ENCODE peak calls at places on chromosome 6, in nine cellular contexts. One of them, this sample, is unnamed.

GRCh38 chr6:69331886-69332285 is 464.9 kb downstream of the LMBRD1 start:
- DNase-seq in psoas muscle: no peak
- DNase-seq in fibroblast of mammary gland: no peak
- DNase-seq in neuronal stem cell: no peak
- DNase-seq in fibroblast of the aortic adventitia: no peak
- DNase-seq in brain microvascular endothelial cell: no peak
- DNase-seq in sigmoid colon: no peak
- DNase-seq in transverse colon: no peak
- DNase-seq in fibroblast of lung: no peak
- DNase-seq in this sample: no peak

GRCh38 chr6:13049666-13050254 is 278.6 kb downstream of the TBC1D7 start:
- DNase-seq in fibroblast of mammary gland: no peak
- DNase-seq in transverse colon: no peak
- DNase-seq in psoas muscle: no peak
- DNase-seq in fibroblast of the aortic adventitia: no peak
- DNase-seq in neuronal stem cell: no peak
- DNase-seq in fibroblast of lung: no peak
- DNase-seq in brain microvascular endothelial cell: no peak
- DNase-seq in sigmoid colon: no peak
- DNase-seq in this sample: no peak

GRCh38 chr6:46134216-46134615 is 4.4 kb downstream of the ENPP4 start:
- DNase-seq in neuronal stem cell: peak; percentile 15
- DNase-seq in fibroblast of the aortic adventitia: no peak
- DNase-seq in transverse colon: no peak
- DNase-seq in fibroblast of mammary gland: no peak
- DNase-seq in brain microvascular endothelial cell: no peak
- DNase-seq in psoas muscle: no peak
- DNase-seq in fibroblast of lung: no peak
- DNase-seq in sigmoid colon: no peak
- DNase-seq in this sample: no peak

GRCh38 chr6:140537211-140537610 is 1162.8 kb upstream of the CITED2 start:
- DNase-seq in transverse colon: no peak
- DNase-seq in neuronal stem cell: no peak
- DNase-seq in sigmoid colon: no peak
- DNase-seq in psoas muscle: no peak
- DNase-seq in brain microvascular endothelial cell: no peak
- DNase-seq in fibroblast of lung: peak; percentile 73
- DNase-seq in fibroblast of mammary gland: peak; percentile 25
- DNase-seq in fibroblast of the aortic adventitia: peak; percentile 18
- DNase-seq in this sample: no peak

GRCh38 chr6:84172574-84172973 is 54.9 kb downstream of the CEP162 start:
- DNase-seq in transverse colon: no peak
- DNase-seq in fibroblast of mammary gland: no peak
- DNase-seq in neuronal stem cell: no peak
- DNase-seq in psoas muscle: no peak
- DNase-seq in brain microvascular endothelial cell: no peak
- DNase-seq in fibroblast of lung: no peak
- DNase-seq in fibroblast of the aortic adventitia: no peak
- DNase-seq in sigmoid colon: no peak
- DNase-seq in this sample: no peak

GRCh38 chr6:81772741-81773140 is 20.3 kb upstream of the TENT5A start:
- DNase-seq in sigmoid colon: no peak
- DNase-seq in fibroblast of mammary gland: peak; percentile 66
- DNase-seq in psoas muscle: no peak
- DNase-seq in brain microvascular endothelial cell: peak; percentile 52
- DNase-seq in fibroblast of the aortic adventitia: no peak
- DNase-seq in transverse colon: no peak
- DNase-seq in neuronal stem cell: no peak
- DNase-seq in fibroblast of lung: peak; percentile 70
- DNase-seq in this sample: no peak

GRCh38 chr6:53192590-53193232 is 44.1 kb upstream of the GCM1 start:
- DNase-seq in psoas muscle: no peak
- DNase-seq in transverse colon: no peak
- DNase-seq in neuronal stem cell: peak; percentile 5
- DNase-seq in fibroblast of mammary gland: no peak
- DNase-seq in fibroblast of lung: peak; percentile 23
- DNase-seq in brain microvascular endothelial cell: no peak
- DNase-seq in fibroblast of the aortic adventitia: no peak
- DNase-seq in sigmoid colon: no peak
- DNase-seq in this sample: no peak

GRCh38 chr6:100346828-100347227 is 117.9 kb downstream of the SIM1 start:
- DNase-seq in fibroblast of mammary gland: peak; percentile 66
- DNase-seq in neuronal stem cell: no peak
- DNase-seq in brain microvascular endothelial cell: no peak
- DNase-seq in fibroblast of the aortic adventitia: peak; percentile 78
- DNase-seq in sigmoid colon: no peak
- DNase-seq in fibroblast of lung: peak; percentile 89
- DNase-seq in transverse colon: no peak
- DNase-seq in psoas muscle: no peak
- DNase-seq in this sample: peak; percentile 76

GRCh38 chr6:91149246-91149645 is 562.4 kb upstream of the MAP3K7 start:
- DNase-seq in brain microvascular endothelial cell: no peak
- DNase-seq in neuronal stem cell: no peak
- DNase-seq in psoas muscle: no peak
- DNase-seq in fibroblast of the aortic adventitia: no peak
- DNase-seq in transverse colon: no peak
- DNase-seq in sigmoid colon: no peak
- DNase-seq in fibroblast of mammary gland: no peak
- DNase-seq in fibroblast of lung: peak; percentile 42
- DNase-seq in this sample: no peak

GRCh38 chr6:13303668-13304017 is 24.7 kb downstream of the TBC1D7 start:
- DNase-seq in fibroblast of mammary gland: peak; percentile 67
- DNase-seq in psoas muscle: peak; percentile 89
- DNase-seq in brain microvascular endothelial cell: peak; percentile 79
- DNase-seq in transverse colon: peak; percentile 87
- DNase-seq in fibroblast of the aortic adventitia: peak; percentile 80
- DNase-seq in fibroblast of lung: peak; percentile 72
- DNase-seq in sigmoid colon: peak; percentile 87
- DNase-seq in neuronal stem cell: no peak
- DNase-seq in this sample: no peak

GRCh38 chr6:27514906-27515495 is 42.1 kb upstream of the ZNF184 start:
- DNase-seq in brain microvascular endothelial cell: no peak
- DNase-seq in fibroblast of lung: no peak
- DNase-seq in psoas muscle: no peak
- DNase-seq in sigmoid colon: no peak
- DNase-seq in fibroblast of the aortic adventitia: no peak
- DNase-seq in fibroblast of mammary gland: no peak
- DNase-seq in transverse colon: no peak
- DNase-seq in neuronal stem cell: no peak
- DNase-seq in this sample: no peak
- H3K4me3 ChIP-seq in brain microvascular endothelial cell: no peak overlapping the region
- H3K4me3 ChIP-seq in fibroblast of lung: peak overlapping the region; percentile 52
- H3K4me3 ChIP-seq in psoas muscle: peak overlapping the region; percentile 17
- H3K4me3 ChIP-seq in sigmoid colon: no peak overlapping the region
- H3K4me3 ChIP-seq in fibroblast of the aortic adventitia: peak overlapping the region; percentile 35
- H3K4me3 ChIP-seq in fibroblast of mammary gland: no peak overlapping the region
- H3K4me3 ChIP-seq in transverse colon: no peak overlapping the region
- H3K4me3 ChIP-seq in neuronal stem cell: no peak overlapping the region
- H3K4me3 ChIP-seq in this sample: no peak overlapping the region

DNA sequence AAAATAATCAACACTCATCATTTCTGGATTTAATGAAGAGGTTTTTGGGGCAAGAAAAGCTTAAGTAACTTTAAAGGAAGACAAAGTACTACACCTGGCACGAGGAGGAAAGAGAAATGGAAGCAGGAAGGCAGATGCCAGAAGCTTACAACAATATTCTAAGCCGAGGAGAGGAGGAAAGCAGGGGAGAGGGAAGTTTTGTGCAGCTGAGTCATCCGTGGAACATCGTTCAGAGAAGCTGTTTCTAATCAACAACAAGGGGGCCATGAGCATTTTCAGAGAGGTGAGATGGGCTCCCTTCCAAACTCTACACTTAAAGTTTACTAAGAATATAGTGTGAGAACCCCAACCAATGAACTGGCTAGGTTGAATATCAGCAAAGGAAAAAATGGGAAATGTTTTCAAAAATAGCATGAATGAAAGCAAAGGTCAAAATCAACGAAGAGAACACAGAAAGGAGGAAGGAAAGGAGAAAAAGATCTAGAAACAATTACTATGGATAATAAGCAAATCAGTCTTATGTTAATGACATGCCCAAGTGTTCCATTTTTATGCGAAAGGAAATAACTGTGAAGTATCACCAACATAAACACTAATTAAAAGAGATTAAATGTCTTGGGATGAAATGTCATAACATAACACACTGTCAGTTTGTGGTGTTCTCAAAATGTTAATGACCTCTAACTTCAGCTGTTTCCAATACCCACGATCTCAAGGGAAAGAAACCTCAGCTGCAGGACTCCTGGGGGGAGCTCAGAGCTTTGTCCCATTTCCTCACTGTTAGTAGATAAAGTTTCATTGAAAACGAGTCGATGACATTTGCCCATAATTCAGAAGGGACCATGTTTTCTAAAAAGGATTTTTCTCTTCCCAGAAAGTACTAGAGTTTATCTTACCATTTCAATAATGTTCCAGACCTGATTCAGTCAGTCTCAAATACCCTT is 203.4 kb upstream of the STXBP5 start:
- DNase-seq in transverse colon: no peak
- DNase-seq in fibroblast of the aortic adventitia: peak; percentile 80
- DNase-seq in psoas muscle: no peak
- DNase-seq in neuronal stem cell: no peak
- DNase-seq in sigmoid colon: no peak
- DNase-seq in brain microvascular endothelial cell: peak; percentile 72
- DNase-seq in fibroblast of mammary gland: peak; percentile 92
- DNase-seq in fibroblast of lung: peak; percentile 78
- DNase-seq in this sample: no peak
- H3K4me3 ChIP-seq in transverse colon: no peak overlapping the region
- H3K4me3 ChIP-seq in fibroblast of the aortic adventitia: no peak overlapping the region
- H3K4me3 ChIP-seq in psoas muscle: no peak overlapping the region
- H3K4me3 ChIP-seq in neuronal stem cell: no peak overlapping the region
- H3K4me3 ChIP-seq in sigmoid colon: no peak overlapping the region
- H3K4me3 ChIP-seq in brain microvascular endothelial cell: no peak overlapping the region
- H3K4me3 ChIP-seq in fibroblast of mammary gland: no peak overlapping the region
- H3K4me3 ChIP-seq in fibroblast of lung: no peak overlapping the region
- H3K4me3 ChIP-seq in this sample: no peak overlapping the region

GRCh38 chr6:157982297-157982579 is 575 bp downstream of the SYNJ2 start:
- DNase-seq in neuronal stem cell: peak; percentile 21
- DNase-seq in sigmoid colon: peak; percentile 73
- DNase-seq in brain microvascular endothelial cell: no peak
- DNase-seq in transverse colon: peak; percentile 68
- DNase-seq in fibroblast of mammary gland: peak; percentile 19
- DNase-seq in psoas muscle: no peak
- DNase-seq in fibroblast of lung: peak; percentile 45
- DNase-seq in fibroblast of the aortic adventitia: peak; percentile 30
- DNase-seq in this sample: no peak

GRCh38 chr6:157983439-157984119 is 1.9 kb downstream of the SYNJ2 start:
- DNase-seq in fibroblast of mammary gland: peak; percentile 35
- DNase-seq in sigmoid colon: peak; percentile 39
- DNase-seq in psoas muscle: no peak
- DNase-seq in brain microvascular endothelial cell: no peak
- DNase-seq in fibroblast of lung: peak; percentile 73
- DNase-seq in transverse colon: no peak
- DNase-seq in fibroblast of the aortic adventitia: peak; percentile 50
- DNase-seq in neuronal stem cell: no peak
- DNase-seq in this sample: no peak

GRCh38 chr6:157981395-157982296 is at the start of gene SYNJ2:
- DNase-seq in sigmoid colon: peak; percentile 91
- DNase-seq in brain microvascular endothelial cell: peak; percentile 66
- DNase-seq in fibroblast of lung: peak; percentile 85
- DNase-seq in transverse colon: peak; percentile 90
- DNase-seq in fibroblast of the aortic adventitia: peak; percentile 66
- DNase-seq in psoas muscle: peak; percentile 89
- DNase-seq in fibroblast of mammary gland: peak; percentile 51
- DNase-seq in neuronal stem cell: peak; percentile 70
- DNase-seq in this sample: peak; percentile 78

GRCh38 chr6:157984165-157984564 is 2.5 kb downstream of the SYNJ2 start:
- DNase-seq in transverse colon: no peak
- DNase-seq in neuronal stem cell: no peak
- DNase-seq in fibroblast of the aortic adventitia: no peak
- DNase-seq in psoas muscle: no peak
- DNase-seq in sigmoid colon: no peak
- DNase-seq in fibroblast of mammary gland: no peak
- DNase-seq in brain microvascular endothelial cell: no peak
- DNase-seq in fibroblast of lung: no peak
- DNase-seq in this sample: no peak

GRCh38 chr6:157982580-157983438 is 1.1 kb downstream of the SYNJ2 start:
- DNase-seq in brain microvascular endothelial cell: peak; percentile 57
- DNase-seq in transverse colon: peak; percentile 48
- DNase-seq in fibroblast of lung: peak; percentile 70
- DNase-seq in sigmoid colon: peak; percentile 64
- DNase-seq in neuronal stem cell: no peak
- DNase-seq in psoas muscle: no peak
- DNase-seq in fibroblast of mammary gland: peak; percentile 59
- DNase-seq in fibroblast of the aortic adventitia: peak; percentile 45
- DNase-seq in this sample: peak; percentile 23
- H3K4me3 ChIP-seq in brain microvascular endothelial cell: peak overlapping the region; percentile 60
- H3K4me3 ChIP-seq in transverse colon: peak overlapping the region; percentile 64
- H3K4me3 ChIP-seq in fibroblast of lung: peak overlapping the region; percentile 98
- H3K4me3 ChIP-seq in sigmoid colon: peak overlapping the region; percentile 72
- H3K4me3 ChIP-seq in neuronal stem cell: peak overlapping the region; percentile 65
- H3K4me3 ChIP-seq in psoas muscle: peak overlapping the region; percentile 97
- H3K4me3 ChIP-seq in fibroblast of mammary gland: peak overlapping the region; percentile 64
- H3K4me3 ChIP-seq in fibroblast of the aortic adventitia: peak overlapping the region; percentile 78
- H3K4me3 ChIP-seq in this sample: peak overlapping the region; percentile 99

GRCh38 chr6:131949615-131949908 is 1.6 kb downstream of the CCN2 start:
- DNase-seq in brain microvascular endothelial cell: no peak
- DNase-seq in transverse colon: no peak
- DNase-seq in sigmoid colon: no peak
- DNase-seq in fibroblast of lung: peak; percentile 92
- DNase-seq in fibroblast of the aortic adventitia: peak; percentile 96
- DNase-seq in neuronal stem cell: no peak
- DNase-seq in psoas muscle: no peak
- DNase-seq in fibroblast of mammary gland: peak; percentile 88
- DNase-seq in this sample: peak; percentile 86

GRCh38 chr6:131946404-131946991 is 4.7 kb downstream of the CCN2 start:
- DNase-seq in transverse colon: no peak
- DNase-seq in fibroblast of the aortic adventitia: peak; percentile 81
- DNase-seq in brain microvascular endothelial cell: peak; percentile 71
- DNase-seq in psoas muscle: no peak
- DNase-seq in neuronal stem cell: no peak
- DNase-seq in fibroblast of lung: peak; percentile 68
- DNase-seq in fibroblast of mammary gland: peak; percentile 6
- DNase-seq in sigmoid colon: no peak
- DNase-seq in this sample: no peak

GRCh38 chr6:131946992-131947955 is 3.9 kb downstream of the CCN2 start:
- DNase-seq in fibroblast of mammary gland: peak; percentile 37
- DNase-seq in transverse colon: no peak
- DNase-seq in fibroblast of the aortic adventitia: peak; percentile 84
- DNase-seq in brain microvascular endothelial cell: peak; percentile 77
- DNase-seq in neuronal stem cell: no peak
- DNase-seq in fibroblast of lung: peak; percentile 75
- DNase-seq in sigmoid colon: no peak
- DNase-seq in psoas muscle: no peak
- DNase-seq in this sample: peak; percentile 88

GRCh38 chr6:131948692-131949614 is 2.2 kb downstream of the CCN2 start:
- DNase-seq in transverse colon: no peak
- DNase-seq in fibroblast of mammary gland: peak; percentile 75
- DNase-seq in psoas muscle: no peak
- DNase-seq in fibroblast of the aortic adventitia: peak; percentile 81
- DNase-seq in brain microvascular endothelial cell: peak; percentile 98
- DNase-seq in fibroblast of lung: peak; percentile 84
- DNase-seq in sigmoid colon: peak; percentile 80
- DNase-seq in neuronal stem cell: no peak
- DNase-seq in this sample: peak; percentile 81

DNA sequence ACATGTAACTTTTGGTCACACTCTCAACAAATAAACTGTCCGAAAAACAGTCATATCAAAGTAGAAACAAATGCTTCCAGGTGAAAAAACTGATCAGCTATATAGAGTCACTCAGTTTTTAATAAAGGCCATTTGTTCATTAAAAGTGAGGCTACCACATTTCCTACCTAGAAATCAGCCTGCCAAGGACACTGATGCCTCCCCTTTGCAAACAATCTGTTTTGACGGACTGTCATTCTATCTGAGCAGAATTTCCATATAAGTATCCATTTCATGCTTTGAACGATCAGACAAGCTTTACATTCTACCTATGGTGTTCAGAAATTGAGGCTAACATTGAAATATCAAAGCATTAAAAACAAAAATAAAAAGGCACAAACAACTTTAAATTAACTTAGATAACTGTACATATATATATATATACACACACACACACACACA is 2.9 kb downstream of the CCN2 start:
- DNase-seq in fibroblast of the aortic adventitia: peak; percentile 67
- DNase-seq in psoas muscle: no peak
- DNase-seq in transverse colon: no peak
- DNase-seq in fibroblast of mammary gland: peak; percentile 5
- DNase-seq in brain microvascular endothelial cell: peak; percentile 72
- DNase-seq in sigmoid colon: no peak
- DNase-seq in fibroblast of lung: peak; percentile 51
- DNase-seq in neuronal stem cell: no peak
- DNase-seq in this sample: no peak
- H3K4me3 ChIP-seq in fibroblast of the aortic adventitia: peak overlapping the region; percentile 91
- H3K4me3 ChIP-seq in psoas muscle: peak overlapping the region; percentile 70
- H3K4me3 ChIP-seq in transverse colon: peak overlapping the region; percentile 83
- H3K4me3 ChIP-seq in fibroblast of mammary gland: no peak overlapping the region
- H3K4me3 ChIP-seq in brain microvascular endothelial cell: peak overlapping the region; percentile 92
- H3K4me3 ChIP-seq in sigmoid colon: peak overlapping the region; percentile 54
- H3K4me3 ChIP-seq in fibroblast of lung: peak overlapping the region; percentile 87
- H3K4me3 ChIP-seq in neuronal stem cell: peak overlapping the region; percentile 82
- H3K4me3 ChIP-seq in this sample: peak overlapping the region; percentile 82